ENCODE peak calls at places on chromosome 6, in four cellular contexts. One of them, this sample, is unnamed. For H3K4me1, the result is how much of the 10 kb centered on the place peaks cover.

GRCh38 chr6:7148100-7148822 is 40.5 kb downstream of the RREB1 start:
- DNase-seq in SK-N-SH: no peak
- DNase-seq in endothelial cell of umbilical vein: no peak
- DNase-seq in HCT116: no peak
- DNase-seq in this sample: no peak

GRCh38 chr6:40011844-40012243 is 77.6 kb upstream of the MOCS1 start:
- DNase-seq in HCT116: no peak
- DNase-seq in SK-N-SH: no peak
- DNase-seq in endothelial cell of umbilical vein: no peak
- DNase-seq in this sample: no peak

GRCh38 chr6:129575378-129576118 is 134.4 kb downstream of the ARHGAP18 start:
- DNase-seq in endothelial cell of umbilical vein: peak
- DNase-seq in SK-N-SH: peak
- DNase-seq in HCT116: peak
- DNase-seq in this sample: no peak

GRCh38 chr6:130760006-130760405 is 67.2 kb upstream of the SMLR1 start:
- DNase-seq in endothelial cell of umbilical vein: peak
- DNase-seq in HCT116: peak
- DNase-seq in SK-N-SH: peak
- DNase-seq in this sample: no peak

GRCh38 chr6:96743496-96743895 is 93.8 kb downstream of the GPR63 start:
- DNase-seq in endothelial cell of umbilical vein: no peak
- DNase-seq in HCT116: peak
- DNase-seq in SK-N-SH: no peak
- DNase-seq in this sample: no peak

GRCh38 chr6:3517350-3517749 is 60.5 kb upstream of the SLC22A23 start:
- DNase-seq in HCT116: no peak
- DNase-seq in SK-N-SH: no peak
- DNase-seq in endothelial cell of umbilical vein: no peak
- DNase-seq in this sample: no peak

GRCh38 chr6:21201673-21202430 is 391.7 kb upstream of the SOX4 start:
- DNase-seq in SK-N-SH: peak
- DNase-seq in endothelial cell of umbilical vein: no peak
- DNase-seq in HCT116: no peak
- DNase-seq in this sample: no peak

GRCh38 chr6:138240476-138241245 is 22.4 kb upstream of the PBOV1 start:
- DNase-seq in endothelial cell of umbilical vein: no peak
- DNase-seq in HCT116: no peak
- DNase-seq in SK-N-SH: no peak
- DNase-seq in this sample: no peak

GRCh38 chr6:73639015-73639414 is 14.8 kb downstream of the SLC17A5 start:
- DNase-seq in endothelial cell of umbilical vein: no peak
- DNase-seq in HCT116: no peak
- DNase-seq in SK-N-SH: no peak
- DNase-seq in this sample: no peak
- H3K4me1 ChIP-seq in endothelial cell of umbilical vein: under half
- H3K4me1 ChIP-seq in HCT116: under half
- H3K4me1 ChIP-seq in SK-N-SH: under half
- H3K4me1 ChIP-seq in this sample: under half

GRCh38 chr6:167104388-167104787 is 18.5 kb upstream of the CCR6 start:
- DNase-seq in SK-N-SH: no peak
- DNase-seq in HCT116: no peak
- DNase-seq in endothelial cell of umbilical vein: no peak
- DNase-seq in this sample: no peak
- TF ChIP-seq POLR2AphosphoS5 in SK-N-SH: no peak
- TF ChIP-seq POLR2AphosphoS5 in HCT116: no peak
- TF ChIP-seq POLR2AphosphoS5 in endothelial cell of umbilical vein: no peak
- TF ChIP-seq POLR2AphosphoS5 in this sample: no peak

DNA sequence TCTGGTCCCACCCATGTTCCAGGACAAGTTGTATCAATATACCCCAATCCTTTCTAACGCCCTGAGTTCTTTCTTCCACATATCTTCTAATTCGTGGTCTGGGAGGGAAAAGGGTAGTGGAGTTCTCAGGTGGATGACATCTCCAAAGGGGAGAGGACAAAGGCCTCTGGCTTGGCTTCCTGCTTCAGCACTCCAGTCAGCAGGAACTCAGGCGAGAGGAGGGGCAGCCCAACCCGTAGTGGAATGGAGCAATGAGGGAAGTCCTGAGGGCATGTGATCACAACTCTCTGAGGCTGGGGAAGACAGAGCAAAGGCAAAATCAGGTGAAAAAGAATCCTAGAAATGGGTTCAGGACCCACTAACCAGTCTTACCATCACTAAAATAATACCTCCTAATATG is 9.6 kb upstream of the NRM start:
- DNase-seq in SK-N-SH: no peak
- DNase-seq in endothelial cell of umbilical vein: no peak
- DNase-seq in HCT116: no peak
- DNase-seq in this sample: no peak
- H3K4me1 ChIP-seq in SK-N-SH: under half
- H3K4me1 ChIP-seq in endothelial cell of umbilical vein: under half
- H3K4me1 ChIP-seq in HCT116: under half
- H3K4me1 ChIP-seq in this sample: under half

GRCh38 chr6:44219053-44219814 is 2.5 kb downstream of the MYMX start:
- DNase-seq in endothelial cell of umbilical vein: peak
- DNase-seq in HCT116: no peak
- DNase-seq in SK-N-SH: peak
- DNase-seq in this sample: peak
- TF ChIP-seq POLR2AphosphoS5 in endothelial cell of umbilical vein: peak
- TF ChIP-seq POLR2AphosphoS5 in HCT116: peak
- TF ChIP-seq POLR2AphosphoS5 in SK-N-SH: peak
- TF ChIP-seq POLR2AphosphoS5 in this sample: peak

DNA sequence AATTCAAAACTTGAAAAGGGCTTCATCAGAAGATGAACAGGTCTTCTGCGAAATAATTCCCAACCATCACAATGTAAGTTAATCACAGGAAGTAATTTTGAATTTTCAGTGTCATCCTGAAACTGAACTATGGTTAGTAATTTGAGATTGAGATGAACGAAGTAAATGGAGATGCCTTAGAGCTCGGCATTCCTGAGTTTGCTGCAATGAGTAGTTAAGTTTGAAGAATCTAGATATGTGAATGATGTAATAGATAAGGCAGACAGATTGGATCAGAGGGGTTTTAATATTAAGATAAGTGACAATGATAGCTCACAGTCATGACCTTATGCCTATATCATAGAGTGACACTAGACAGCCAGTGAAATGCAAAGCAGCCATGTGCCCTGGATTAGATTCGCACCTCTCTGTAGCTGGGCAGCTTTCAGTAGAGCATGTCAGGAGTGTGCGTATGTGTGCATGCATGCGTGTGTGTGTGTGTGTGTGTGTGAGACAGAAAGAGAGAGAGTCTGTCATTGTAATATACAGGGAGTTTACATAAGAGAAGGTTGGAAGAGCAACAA is 232.9 kb downstream of the GMPR start:
- DNase-seq in endothelial cell of umbilical vein: no peak
- DNase-seq in HCT116: no peak
- DNase-seq in SK-N-SH: no peak
- DNase-seq in this sample: peak
- H3K4me1 ChIP-seq in endothelial cell of umbilical vein: under half
- H3K4me1 ChIP-seq in HCT116: under half
- H3K4me1 ChIP-seq in SK-N-SH: under half
- H3K4me1 ChIP-seq in this sample: under half